ENCODE peak calls at places on chromosomes 16 and 17, in six cellular contexts. C is ovary, K is right atrium auricular region, O is A549, B is HCT116, R is WERI-Rb-1. E is an unnamed sample.

GRCh38 chr16:12078405-12079245 is 102.1 kb downstream of the SNX29 start:
- DNase-seq in C (no peak), K (no peak), O (no peak), B (no peak), R (no peak), E (no peak)

GRCh38 chr17:72164340-72164739 is 43.5 kb downstream of the SOX9 start:
- DNase-seq in C (no peak), K (no peak), O (no peak), B (no peak), R (no peak), E (no peak)

GRCh38 chr17:273994-274832 is 78.4 kb downstream of the RPH3AL start:
- DNase-seq in C (peak; percentile 13), K (no peak), O (no peak), B (no peak), R (peak; percentile 4), E (no peak)

GRCh38 chr17:80429356-80430275 is 14.6 kb downstream of the ENDOV start:
- DNase-seq in C (no peak), K (no peak), O (no peak), B (no peak), R (no peak), E (no peak)

GRCh38 chr17:32763855-32764439 is 113.0 kb downstream of the MYO1D start:
- DNase-seq in C (no peak), K (no peak), O (no peak), B (no peak), R (no peak), E (no peak)

GRCh38 chr17:82077617-82078358 is 12.2 kb upstream of the DUS1L start:
- DNase-seq in C (no peak), K (no peak), O (no peak), B (no peak), R (no peak), E (no peak)

GRCh38 chr17:36641877-36642845 is 40.8 kb downstream of the MRM1 start:
- DNase-seq in C (no peak), K (no peak), O (no peak), B (no peak), R (no peak), E (no peak)

GRCh38 chr17:81187120-81187519 is 21.1 kb upstream of the AATK start:
- DNase-seq in C (no peak), K (no peak), O (no peak), B (no peak), R (no peak), E (no peak)

GRCh38 chr17:4599505-4600281 is 15.4 kb downstream of the SMTNL2 start:
- DNase-seq in C (peak; percentile 86), K (no peak), O (no peak), B (no peak), R (peak; percentile 75), E (peak; percentile 50)

GRCh38 chr16:20911361-20911760 is 10.8 kb downstream of the LYRM1 start:
- DNase-seq in C (no peak), K (no peak), O (no peak), B (no peak), R (no peak), E (no peak)

GRCh38 chr17:77253611-77254051 is 112.9 kb downstream of the SEC14L1 start:
- DNase-seq in C (no peak), K (no peak), O (no peak), B (no peak), R (no peak), E (peak; percentile 56)

GRCh38 chr17:17886747-17887146 is 50.0 kb upstream of the SREBF1 start:
- DNase-seq in C (no peak), K (no peak), O (no peak), B (no peak), R (no peak), E (no peak)

GRCh38 chr16:85027968-85028637 is 508 bp downstream of the KIAA0513 start:
- DNase-seq in C (no peak), K (no peak), O (no peak), B (no peak), R (peak; percentile 18), E (no peak)

GRCh38 chr16:89256651-89257254 is 39.2 kb downstream of the ZNF778 start:
- DNase-seq in C (no peak), K (peak; percentile 70), O (no peak), B (no peak), R (no peak), E (peak; percentile 46)

GRCh38 chr17:55420776-55421178 is 858 bp downstream of the MMD start:
- DNase-seq in C (peak; percentile 33), K (peak; percentile 68), O (no peak), B (no peak), R (peak; percentile 33), E (peak; percentile 30)

GRCh38 chr17:18987230-18987610 is 17.3 kb downstream of the FAM83G start:
- DNase-seq in C (no peak), K (no peak), O (no peak), B (no peak), R (no peak), E (no peak)

GRCh38 chr16:50548659-50549560 is 714 bp downstream of the NKD1 start:
- DNase-seq in C (peak; percentile 58), K (no peak), O (no peak), B (no peak), R (peak; percentile 16), E (no peak)

GRCh38 chr17:44830359-44831269 is 527 bp upstream of the GJC1 start:
- DNase-seq in C (no peak), K (no peak), O (peak; percentile 59), B (no peak), R (peak; percentile 59), E (no peak)

GRCh38 chr16:89201467-89202377 is 1.4 kb upstream of the SLC22A31 start:
- DNase-seq in C (peak; percentile 93), K (no peak), O (peak; percentile 87), B (peak; percentile 84), R (peak; percentile 72), E (peak; percentile 90)

GRCh38 chr17:77456951-77457548 is 316.3 kb downstream of the SEC14L1 start:
- DNase-seq in C (no peak), K (no peak), O (no peak), B (no peak), R (no peak), E (no peak)

GRCh38 chr16:67445441-67445912 is 14.6 kb downstream of the HSD11B2 start:
- DNase-seq in C (peak; percentile 54), K (no peak), O (no peak), B (no peak), R (no peak), E (no peak)

GRCh38 chr17:46071796-46072195 is 72.7 kb downstream of the STH start:
- DNase-seq in C (no peak), K (no peak), O (no peak), B (no peak), R (peak; percentile 64), E (no peak)

GRCh38 chr16:30533748-30534367 is 800 bp downstream of the ZNF747 start:
- DNase-seq in C (no peak), K (no peak), O (no peak), B (no peak), R (no peak), E (no peak)

GRCh38 chr17:1362964-1363363 is 37.1 kb downstream of the YWHAE start:
- DNase-seq in C (no peak), K (peak; percentile 70), O (no peak), B (no peak), R (no peak), E (no peak)

GRCh38 chr17:70906808-70907207 is 737.5 kb downstream of the KCNJ2 start:
- DNase-seq in C (no peak), K (peak; percentile 63), O (no peak), B (no peak), R (no peak), E (no peak)

GRCh38 chr16:22186517-22186916 is 19.6 kb upstream of the EEF2K start:
- DNase-seq in C (no peak), K (no peak), O (peak; percentile 48), B (no peak), R (peak; percentile 57), E (no peak)

GRCh38 chr17:40535924-40536717 is 29.2 kb downstream of the CCR7 start:
- DNase-seq in C (peak; percentile 59), K (no peak), O (no peak), B (no peak), R (no peak), E (peak; percentile 82)

GRCh38 chr16:21685034-21685455 is 21.3 kb downstream of the OTOA start:
- DNase-seq in C (no peak), K (no peak), O (no peak), B (no peak), R (no peak), E (no peak)

GRCh38 chr17:58391302-58391984 is 25.9 kb downstream of the RNF43 start:
- DNase-seq in C (no peak), K (no peak), O (peak; percentile 96), B (peak; percentile 100), R (no peak), E (peak; percentile 92)

GRCh38 chr17:3886776-3887175 is 6.1 kb downstream of the CAMKK1 start:
- DNase-seq in C (no peak), K (no peak), O (no peak), B (no peak), R (no peak), E (peak; percentile 50)

GRCh38 chr16:14419817-14420216 is 210.2 kb downstream of the PARN start:
- DNase-seq in C (no peak), K (no peak), O (no peak), B (no peak), R (no peak), E (no peak)

GRCh38 chr17:7839199-7839889 is 5.3 kb downstream of the KDM6B start:
- DNase-seq in C (peak; percentile 35), K (no peak), O (no peak), B (no peak), R (no peak), E (peak; percentile 52)
- TF ChIP-seq CTCF in C (no peak), K (no peak), O (no peak), B (no peak), R (no peak), E (no peak)

GRCh38 chr16:87035053-87035452 is 282.1 kb downstream of the C16orf95 start:
- DNase-seq in C (no peak), K (no peak), O (no peak), B (no peak), R (no peak), E (no peak)
- H3K9me3 ChIP-seq in C (no peaks in the 10 kb centered on the region), K (no peaks in the 10 kb centered on the region), O (no peaks in the 10 kb centered on the region), B (no peaks in the 10 kb centered on the region), R (no peaks in the 10 kb centered on the region), E (peaks cover 2% of the 10 kb centered on the region)

GRCh38 chr16:81455006-81455405 is 10.4 kb downstream of the CMIP start:
- DNase-seq in C (no peak), K (no peak), O (no peak), B (no peak), R (no peak), E (no peak)
- H3K27ac ChIP-seq in C (no peak overlapping the region), K (no peak overlapping the region), O (peak overlapping the region; percentile 84), B (no peak overlapping the region), R (no peak overlapping the region), E (no peak overlapping the region)

GRCh38 chr17:33776903-33777302 is 478.2 kb upstream of the CCL2 start:
- DNase-seq in C (no peak), K (no peak), O (no peak), B (no peak), R (no peak), E (no peak)

GRCh38 chr17:33785281-33785680 is 469.8 kb upstream of the CCL2 start:
- DNase-seq in C (no peak), K (no peak), O (no peak), B (no peak), R (no peak), E (no peak)

GRCh38 chr17:33778505-33779398 is 476.3 kb upstream of the CCL2 start:
- DNase-seq in C (no peak), K (no peak), O (peak; percentile 77), B (peak; percentile 15), R (peak; percentile 25), E (no peak)

GRCh38 chr17:33777674-33778073 is 477.4 kb upstream of the CCL2 start:
- DNase-seq in C (no peak), K (no peak), O (no peak), B (no peak), R (no peak), E (no peak)

GRCh38 chr17:33779399-33779697 is 475.7 kb upstream of the CCL2 start:
- DNase-seq in C (no peak), K (no peak), O (no peak), B (no peak), R (no peak), E (no peak)
- TF ChIP-seq CTCF in C (no peak), K (no peak), O (no peak), B (no peak), R (no peak), E (no peak)

E was measured in lung.